ENCODE peak calls at places on chromosomes 2 and 18, in ten cellular contexts. One of them, this sample, is unnamed.

GRCh38 chr18:58195278-58195721 is 151.3 kb downstream of the NEDD4L start:
- DNase-seq in kidney epithelial cell: no peak
- DNase-seq in HL-60: peak
- DNase-seq in fibroblast of villous mesenchyme: no peak
- DNase-seq in DND-41: no peak
- DNase-seq in right lobe of liver: no peak
- DNase-seq in H1: no peak
- DNase-seq in IMR-90: no peak
- DNase-seq in brain microvascular endothelial cell: no peak
- DNase-seq in lower lobe of right lung: peak
- DNase-seq in this sample: no peak

GRCh38 chr2:69466728-69467127 is 29.5 kb upstream of the NFU1 start:
- DNase-seq in brain microvascular endothelial cell: peak
- DNase-seq in IMR-90: peak
- DNase-seq in H1: no peak
- DNase-seq in kidney epithelial cell: no peak
- DNase-seq in fibroblast of villous mesenchyme: no peak
- DNase-seq in lower lobe of right lung: no peak
- DNase-seq in HL-60: no peak
- DNase-seq in right lobe of liver: no peak
- DNase-seq in DND-41: no peak
- DNase-seq in this sample: no peak

GRCh38 chr2:240707791-240708190 is 16.1 kb downstream of the AQP12A start:
- DNase-seq in IMR-90: no peak
- DNase-seq in lower lobe of right lung: no peak
- DNase-seq in right lobe of liver: no peak
- DNase-seq in DND-41: no peak
- DNase-seq in fibroblast of villous mesenchyme: no peak
- DNase-seq in kidney epithelial cell: no peak
- DNase-seq in HL-60: no peak
- DNase-seq in H1: no peak
- DNase-seq in brain microvascular endothelial cell: no peak
- DNase-seq in this sample: no peak

GRCh38 chr18:61865466-61866165 is 27.2 kb downstream of the RNF152 start:
- DNase-seq in IMR-90: peak
- DNase-seq in lower lobe of right lung: no peak
- DNase-seq in DND-41: no peak
- DNase-seq in right lobe of liver: no peak
- DNase-seq in brain microvascular endothelial cell: no peak
- DNase-seq in kidney epithelial cell: no peak
- DNase-seq in H1: no peak
- DNase-seq in HL-60: no peak
- DNase-seq in fibroblast of villous mesenchyme: peak
- DNase-seq in this sample: peak

GRCh38 chr2:236568068-236568921 is 1.3 kb upstream of the ACKR3 start:
- DNase-seq in fibroblast of villous mesenchyme: no peak
- DNase-seq in kidney epithelial cell: no peak
- DNase-seq in IMR-90: no peak
- DNase-seq in DND-41: no peak
- DNase-seq in right lobe of liver: peak
- DNase-seq in H1: no peak
- DNase-seq in brain microvascular endothelial cell: no peak
- DNase-seq in HL-60: no peak
- DNase-seq in lower lobe of right lung: peak
- DNase-seq in this sample: no peak

GRCh38 chr2:226118471-226119429 is 680.9 kb downstream of the IRS1 start:
- DNase-seq in brain microvascular endothelial cell: peak
- DNase-seq in kidney epithelial cell: peak
- DNase-seq in lower lobe of right lung: no peak
- DNase-seq in fibroblast of villous mesenchyme: peak
- DNase-seq in HL-60: peak
- DNase-seq in IMR-90: peak
- DNase-seq in H1: no peak
- DNase-seq in DND-41: no peak
- DNase-seq in right lobe of liver: no peak
- DNase-seq in this sample: peak

GRCh38 chr2:120393456-120393855 is 47.5 kb downstream of the INHBB start:
- DNase-seq in lower lobe of right lung: no peak
- DNase-seq in kidney epithelial cell: no peak
- DNase-seq in fibroblast of villous mesenchyme: no peak
- DNase-seq in HL-60: no peak
- DNase-seq in DND-41: no peak
- DNase-seq in IMR-90: no peak
- DNase-seq in brain microvascular endothelial cell: no peak
- DNase-seq in H1: no peak
- DNase-seq in right lobe of liver: peak
- DNase-seq in this sample: no peak

GRCh38 chr2:145043399-145043834 is 523.5 kb upstream of the ZEB2 start:
- DNase-seq in IMR-90: no peak
- DNase-seq in kidney epithelial cell: no peak
- DNase-seq in right lobe of liver: no peak
- DNase-seq in H1: no peak
- DNase-seq in brain microvascular endothelial cell: no peak
- DNase-seq in fibroblast of villous mesenchyme: no peak
- DNase-seq in lower lobe of right lung: no peak
- DNase-seq in DND-41: no peak
- DNase-seq in HL-60: no peak
- DNase-seq in this sample: no peak

GRCh38 chr18:31554776-31555175 is 36.9 kb upstream of the TTR start:
- DNase-seq in lower lobe of right lung: no peak
- DNase-seq in H1: no peak
- DNase-seq in IMR-90: no peak
- DNase-seq in fibroblast of villous mesenchyme: no peak
- DNase-seq in brain microvascular endothelial cell: no peak
- DNase-seq in right lobe of liver: no peak
- DNase-seq in DND-41: no peak
- DNase-seq in kidney epithelial cell: no peak
- DNase-seq in HL-60: no peak
- DNase-seq in this sample: no peak

GRCh38 chr18:31551883-31552282 is 39.8 kb upstream of the TTR start:
- DNase-seq in kidney epithelial cell: no peak
- DNase-seq in lower lobe of right lung: no peak
- DNase-seq in right lobe of liver: no peak
- DNase-seq in fibroblast of villous mesenchyme: no peak
- DNase-seq in H1: no peak
- DNase-seq in brain microvascular endothelial cell: no peak
- DNase-seq in IMR-90: no peak
- DNase-seq in HL-60: no peak
- DNase-seq in DND-41: no peak
- DNase-seq in this sample: no peak

GRCh38 chr18:31557446-31557845 is 34.2 kb upstream of the TTR start:
- DNase-seq in fibroblast of villous mesenchyme: no peak
- DNase-seq in H1: no peak
- DNase-seq in brain microvascular endothelial cell: no peak
- DNase-seq in HL-60: no peak
- DNase-seq in lower lobe of right lung: no peak
- DNase-seq in IMR-90: no peak
- DNase-seq in right lobe of liver: no peak
- DNase-seq in DND-41: no peak
- DNase-seq in kidney epithelial cell: no peak
- DNase-seq in this sample: no peak

GRCh38 chr18:31555971-31556747 is 35.5 kb upstream of the TTR start:
- DNase-seq in brain microvascular endothelial cell: peak
- DNase-seq in DND-41: peak
- DNase-seq in HL-60: peak
- DNase-seq in right lobe of liver: no peak
- DNase-seq in kidney epithelial cell: peak
- DNase-seq in H1: no peak
- DNase-seq in lower lobe of right lung: no peak
- DNase-seq in IMR-90: peak
- DNase-seq in fibroblast of villous mesenchyme: peak
- DNase-seq in this sample: peak

DNA sequence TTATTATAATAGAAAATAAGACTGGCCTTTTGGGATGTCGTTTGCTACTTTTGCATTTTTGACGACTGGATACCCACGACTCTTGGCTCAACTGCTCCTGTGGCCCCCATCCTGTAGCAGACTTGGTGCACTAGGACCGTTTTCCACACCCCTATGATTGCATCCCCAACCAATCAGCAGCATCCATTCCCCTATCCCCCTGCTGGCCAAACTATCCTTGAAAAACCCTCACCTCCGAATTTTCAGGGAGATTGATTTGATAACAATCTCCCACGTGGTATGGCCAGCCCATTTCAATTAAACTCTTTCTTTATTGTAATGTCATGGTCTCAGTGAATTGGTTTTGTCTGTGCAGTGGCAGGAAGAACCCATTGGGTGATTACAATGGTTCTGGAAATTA is 37.9 kb upstream of the TTR start:
- DNase-seq in brain microvascular endothelial cell: no peak
- DNase-seq in IMR-90: no peak
- DNase-seq in DND-41: no peak
- DNase-seq in fibroblast of villous mesenchyme: no peak
- DNase-seq in HL-60: no peak
- DNase-seq in lower lobe of right lung: no peak
- DNase-seq in right lobe of liver: no peak
- DNase-seq in kidney epithelial cell: no peak
- DNase-seq in H1: no peak
- DNase-seq in this sample: no peak
- TF ChIP-seq CTCF in brain microvascular endothelial cell: peak
- TF ChIP-seq CTCF in IMR-90: peak
- TF ChIP-seq CTCF in DND-41: no peak
- TF ChIP-seq CTCF in fibroblast of villous mesenchyme: peak
- TF ChIP-seq CTCF in HL-60: no peak
- TF ChIP-seq CTCF in lower lobe of right lung: no peak
- TF ChIP-seq CTCF in right lobe of liver: no peak
- TF ChIP-seq CTCF in kidney epithelial cell: peak
- TF ChIP-seq CTCF in H1: peak
- TF ChIP-seq CTCF in this sample: peak

GRCh38 chr2:124024491-124025348 is at the start of gene CNTNAP5:
- DNase-seq in DND-41: no peak
- DNase-seq in brain microvascular endothelial cell: peak
- DNase-seq in fibroblast of villous mesenchyme: peak
- DNase-seq in kidney epithelial cell: peak
- DNase-seq in H1: no peak
- DNase-seq in right lobe of liver: peak
- DNase-seq in HL-60: peak
- DNase-seq in lower lobe of right lung: peak
- DNase-seq in IMR-90: no peak
- DNase-seq in this sample: peak
- H3K4me3 ChIP-seq in DND-41: no peak
- H3K4me3 ChIP-seq in brain microvascular endothelial cell: no peak
- H3K4me3 ChIP-seq in fibroblast of villous mesenchyme: no peak
- H3K4me3 ChIP-seq in kidney epithelial cell: no peak
- H3K4me3 ChIP-seq in H1: peak
- H3K4me3 ChIP-seq in right lobe of liver: no peak
- H3K4me3 ChIP-seq in HL-60: no peak
- H3K4me3 ChIP-seq in lower lobe of right lung: no peak
- H3K4me3 ChIP-seq in IMR-90: no peak
- H3K4me3 ChIP-seq in this sample: peak

DNA sequence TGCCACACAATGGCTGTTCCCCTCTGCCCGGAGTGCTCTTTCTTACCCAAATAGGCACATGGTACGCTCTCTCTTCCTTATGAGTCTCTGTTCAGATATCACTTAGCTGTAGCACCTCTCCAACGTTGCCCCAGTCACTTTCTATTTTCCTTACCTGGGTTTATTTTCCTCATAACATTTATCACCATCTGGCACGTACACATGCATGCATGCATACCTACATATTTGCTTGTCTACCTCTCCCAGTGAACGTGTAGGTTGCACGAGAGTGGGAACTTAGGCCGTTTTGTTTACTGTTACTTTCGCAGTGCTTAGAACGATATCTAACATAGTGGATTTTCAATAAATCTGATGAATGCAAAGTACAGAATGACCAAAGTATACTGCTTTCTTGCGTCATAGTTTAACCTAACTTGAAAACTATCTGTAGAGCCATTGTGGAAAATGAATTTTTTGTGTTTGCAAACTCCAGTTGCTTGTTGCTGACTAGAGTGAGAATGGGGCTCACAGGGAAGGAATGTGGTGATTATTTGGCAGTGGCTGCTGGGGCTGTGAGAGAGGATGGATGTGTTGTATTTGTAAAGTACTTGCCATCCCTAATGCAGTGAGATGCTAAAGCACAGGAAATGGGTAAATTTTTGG is 47.1 kb downstream of the ACSL3 start:
- DNase-seq in DND-41: no peak
- DNase-seq in brain microvascular endothelial cell: no peak
- DNase-seq in lower lobe of right lung: no peak
- DNase-seq in kidney epithelial cell: no peak
- DNase-seq in H1: peak
- DNase-seq in fibroblast of villous mesenchyme: peak
- DNase-seq in right lobe of liver: no peak
- DNase-seq in IMR-90: peak
- DNase-seq in HL-60: no peak
- DNase-seq in this sample: peak
- TF ChIP-seq CTCF in DND-41: no peak
- TF ChIP-seq CTCF in brain microvascular endothelial cell: no peak
- TF ChIP-seq CTCF in lower lobe of right lung: no peak
- TF ChIP-seq CTCF in kidney epithelial cell: no peak
- TF ChIP-seq CTCF in H1: no peak
- TF ChIP-seq CTCF in fibroblast of villous mesenchyme: no peak
- TF ChIP-seq CTCF in right lobe of liver: no peak
- TF ChIP-seq CTCF in IMR-90: no peak
- TF ChIP-seq CTCF in HL-60: no peak
- TF ChIP-seq CTCF in this sample: no peak

GRCh38 chr2:230658877-230659652 is 53.6 kb upstream of the CAB39 start:
- DNase-seq in lower lobe of right lung: no peak
- DNase-seq in kidney epithelial cell: no peak
- DNase-seq in HL-60: peak
- DNase-seq in brain microvascular endothelial cell: no peak
- DNase-seq in fibroblast of villous mesenchyme: no peak
- DNase-seq in DND-41: peak
- DNase-seq in IMR-90: no peak
- DNase-seq in right lobe of liver: no peak
- DNase-seq in H1: no peak
- DNase-seq in this sample: no peak
- H3K4me3 ChIP-seq in lower lobe of right lung: no peak
- H3K4me3 ChIP-seq in kidney epithelial cell: no peak
- H3K4me3 ChIP-seq in HL-60: peak
- H3K4me3 ChIP-seq in brain microvascular endothelial cell: no peak
- H3K4me3 ChIP-seq in fibroblast of villous mesenchyme: no peak
- H3K4me3 ChIP-seq in DND-41: no peak
- H3K4me3 ChIP-seq in IMR-90: no peak
- H3K4me3 ChIP-seq in right lobe of liver: no peak
- H3K4me3 ChIP-seq in H1: no peak
- H3K4me3 ChIP-seq in this sample: no peak

DNA sequence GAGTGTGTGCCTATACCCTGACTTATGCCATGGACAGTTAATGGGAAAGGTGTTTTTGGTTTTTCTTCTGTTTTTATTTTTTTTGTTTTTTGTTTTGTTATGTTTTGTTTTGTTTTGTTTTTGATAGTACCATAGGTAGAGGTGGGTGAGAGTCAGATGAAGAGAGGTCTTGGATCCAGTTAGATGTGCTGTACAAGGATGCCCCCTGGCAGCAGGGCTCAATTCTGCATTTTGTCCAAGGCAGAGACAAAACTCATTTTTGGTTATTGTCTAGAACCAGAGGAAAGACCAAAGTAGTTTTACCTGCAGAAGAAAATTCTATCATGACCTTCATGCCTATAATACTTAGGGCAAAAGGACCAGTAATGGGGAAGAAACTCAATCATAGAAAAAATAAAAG is 48.5 kb downstream of the SLC5A7 start:
- DNase-seq in lower lobe of right lung: no peak
- DNase-seq in kidney epithelial cell: no peak
- DNase-seq in HL-60: no peak
- DNase-seq in brain microvascular endothelial cell: no peak
- DNase-seq in DND-41: no peak
- DNase-seq in IMR-90: no peak
- DNase-seq in right lobe of liver: no peak
- DNase-seq in fibroblast of villous mesenchyme: no peak
- DNase-seq in H1: no peak
- DNase-seq in this sample: no peak
- TF ChIP-seq CTCF in lower lobe of right lung: peak
- TF ChIP-seq CTCF in kidney epithelial cell: no peak
- TF ChIP-seq CTCF in HL-60: no peak
- TF ChIP-seq CTCF in brain microvascular endothelial cell: no peak
- TF ChIP-seq CTCF in DND-41: peak
- TF ChIP-seq CTCF in IMR-90: no peak
- TF ChIP-seq CTCF in right lobe of liver: peak
- TF ChIP-seq CTCF in fibroblast of villous mesenchyme: no peak
- TF ChIP-seq CTCF in H1: no peak
- TF ChIP-seq CTCF in this sample: no peak

This sample was measured in fibroblast of pulmonary artery.